ENCODE peak calls at places on chromosomes 13 and 19, in ten cellular contexts. F, S, Y, K, D, U, C, R, Z and T are unnamed samples. For H3K27me3, the result is how much of the 10 kb centered on the place peaks cover.

GRCh38 chr13:43383488-43384165 is 360.2 kb downstream of the DNAJC15 start:
- DNase-seq in F (no peak), S (no peak), Y (no peak), K (no peak), D (no peak), U (no peak), C (no peak), R (no peak), Z (no peak), T (no peak)

GRCh38 chr13:19713186-19713965 is 69.4 kb downstream of the PSPC1 start:
- DNase-seq in F (no peak), S (no peak), Y (no peak), K (peak), D (no peak), U (peak), C (no peak), R (peak), Z (no peak), T (no peak)

GRCh38 chr13:42991892-42992584 is at the start of gene EPSTI1:
- DNase-seq in F (peak), S (peak), Y (peak), K (peak), D (peak), U (peak), C (peak), R (peak), Z (no peak), T (peak)

GRCh38 chr13:110593430-110594130 is 21.8 kb upstream of the NAXD start:
- DNase-seq in F (no peak), S (no peak), Y (no peak), K (peak), D (no peak), U (peak), C (no peak), R (peak), Z (peak), T (no peak)

GRCh38 chr19:5850189-5850588 is 1.1 kb downstream of the FUT3 start:
- DNase-seq in F (no peak), S (no peak), Y (no peak), K (no peak), D (no peak), U (no peak), C (no peak), R (no peak), Z (no peak), T (no peak)

GRCh38 chr19:52992109-52993004 is 21.4 kb upstream of the ERVV-1 start:
- DNase-seq in F (no peak), S (no peak), Y (peak), K (peak), D (peak), U (peak), C (no peak), R (no peak), Z (no peak), T (peak)

GRCh38 chr19:38441660-38442348 is 8.3 kb downstream of the RYR1 start:
- DNase-seq in F (no peak), S (no peak), Y (no peak), K (peak), D (no peak), U (no peak), C (no peak), R (no peak), Z (no peak), T (no peak)

GRCh38 chr19:17490411-17490810 is 20.1 kb downstream of the SLC27A1 start:
- DNase-seq in F (no peak), S (no peak), Y (no peak), K (no peak), D (no peak), U (no peak), C (peak), R (no peak), Z (no peak), T (no peak)

GRCh38 chr13:20559659-20560356 is 7.1 kb upstream of the IFT88 start:
- DNase-seq in F (no peak), S (no peak), Y (no peak), K (no peak), D (no peak), U (no peak), C (no peak), R (no peak), Z (no peak), T (no peak)

GRCh38 chr19:51777570-51778460 is 16.8 kb downstream of the FPR2 start:
- DNase-seq in F (no peak), S (peak), Y (peak), K (peak), D (peak), U (peak), C (peak), R (peak), Z (peak), T (peak)

GRCh38 chr19:51771369-51771768 is 10.4 kb downstream of the FPR2 start:
- DNase-seq in F (no peak), S (no peak), Y (no peak), K (peak), D (no peak), U (no peak), C (no peak), R (no peak), Z (no peak), T (no peak)

GRCh38 chr19:51772977-51773376 is 12.0 kb downstream of the FPR2 start:
- DNase-seq in F (no peak), S (no peak), Y (no peak), K (no peak), D (no peak), U (no peak), C (no peak), R (no peak), Z (no peak), T (no peak)
- TF ChIP-seq CTCF in F (no peak), S (no peak), Y (no peak), K (no peak), D (no peak), U (no peak), C (no peak), R (no peak), Z (no peak), T (no peak)

DNA sequence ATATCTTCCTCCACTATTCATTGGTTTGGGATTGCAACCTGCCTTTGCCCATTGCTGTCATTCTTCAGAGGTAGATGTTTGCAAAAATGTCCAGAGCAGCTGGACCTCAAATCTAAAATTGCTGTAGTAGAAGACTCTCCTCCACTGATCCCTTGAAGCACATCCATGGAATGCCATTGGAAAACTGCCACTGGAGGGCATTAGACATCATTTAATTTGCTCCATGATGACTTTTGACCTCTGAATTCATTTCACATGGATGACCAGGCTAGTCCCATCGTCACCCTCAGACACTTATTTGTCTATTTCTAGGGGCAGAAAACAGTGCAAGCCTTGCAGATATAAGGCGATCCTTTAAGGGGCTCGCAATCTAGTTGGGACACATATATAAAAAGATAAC is 33.9 kb upstream of the FLT1 start:
- DNase-seq in F (no peak), S (no peak), Y (no peak), K (no peak), D (no peak), U (no peak), C (no peak), R (no peak), Z (no peak), T (no peak)
- H3K27me3 ChIP-seq in F (under half), S (under half), Y (under half), K (under half), D (half or more), U (under half), C (under half), R (under half), Z (under half), T (under half)

GRCh38 chr19:3976495-3977241 is 5.8 kb upstream of the DAPK3 start:
- DNase-seq in F (no peak), S (no peak), Y (no peak), K (peak), D (peak), U (no peak), C (no peak), R (no peak), Z (no peak), T (no peak)
- TF ChIP-seq CTCF in F (no peak), S (no peak), Y (no peak), K (no peak), D (no peak), U (no peak), C (no peak), R (no peak), Z (no peak), T (no peak)

GRCh38 chr19:10421240-10421948 is 1.1 kb downstream of the PDE4A start:
- DNase-seq in F (no peak), S (no peak), Y (no peak), K (no peak), D (no peak), U (no peak), C (no peak), R (no peak), Z (no peak), T (no peak)
- H3K27me3 ChIP-seq in F (half or more), S (under half), Y (under half), K (half or more), D (half or more), U (under half), C (under half), R (under half), Z (under half), T (half or more)

GRCh38 chr19:40717880-40718773 is 1.2 kb downstream of the ITPKC start:
- DNase-seq in F (peak), S (peak), Y (peak), K (peak), D (no peak), U (no peak), C (no peak), R (peak), Z (no peak), T (no peak)

GRCh38 chr19:40716031-40716654 is 543 bp downstream of the COQ8B start:
- DNase-seq in F (peak), S (no peak), Y (peak), K (no peak), D (no peak), U (peak), C (peak), R (peak), Z (peak), T (no peak)

GRCh38 chr19:40716655-40717324 is at the start of the genes COQ8B and ITPKC:
- DNase-seq in F (peak), S (peak), Y (peak), K (peak), D (peak), U (peak), C (peak), R (peak), Z (peak), T (peak)

GRCh38 chr19:40718774-40719391 is 2.0 kb downstream of the ITPKC start:
- DNase-seq in F (peak), S (peak), Y (peak), K (peak), D (peak), U (peak), C (no peak), R (peak), Z (peak), T (peak)

DNA sequence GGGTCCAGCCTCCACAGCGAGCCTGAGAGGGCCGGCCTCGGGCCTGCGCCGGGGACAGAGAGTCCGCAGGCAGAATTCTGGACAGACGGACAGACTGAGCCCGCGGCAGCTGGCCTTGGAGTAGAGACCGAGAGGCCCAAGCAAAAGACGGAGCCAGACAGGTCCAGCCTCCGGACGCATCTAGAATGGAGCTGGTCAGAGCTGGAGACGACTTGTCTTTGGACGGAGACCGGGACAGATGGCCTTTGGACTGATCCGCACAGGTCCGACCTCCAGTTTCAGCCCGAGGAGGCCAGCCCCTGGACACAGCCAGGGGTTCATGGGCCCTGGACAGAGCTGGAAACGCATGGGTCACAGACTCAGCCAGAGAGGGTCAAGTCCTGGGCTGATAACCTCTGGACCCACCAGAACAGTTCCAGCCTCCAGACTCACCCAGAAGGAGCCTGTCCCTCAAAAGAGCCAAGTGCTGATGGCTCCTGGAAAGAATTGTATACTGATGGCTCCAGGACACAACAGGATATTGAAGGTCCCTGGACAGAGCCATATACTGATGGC is 490 bp downstream of the ITPKC start:
- DNase-seq in F (peak), S (peak), Y (peak), K (no peak), D (peak), U (peak), C (no peak), R (no peak), Z (no peak), T (peak)
- TF ChIP-seq CTCF in F (no peak), S (no peak), Y (no peak), K (no peak), D (no peak), U (no peak), C (no peak), R (no peak), Z (no peak), T (no peak)

GRCh38 chr13:27969073-27969865 is at the start of gene CDX2:
- DNase-seq in F (no peak), S (peak), Y (no peak), K (no peak), D (no peak), U (no peak), C (no peak), R (no peak), Z (peak), T (no peak)
- H3K27me3 ChIP-seq in F (half or more), S (under half), Y (under half), K (half or more), D (half or more), U (half or more), C (under half), R (half or more), Z (under half), T (half or more)

GRCh38 chr13:94947392-94947791 is 235.0 kb upstream of the SOX21 start:
- DNase-seq in F (no peak), S (no peak), Y (no peak), K (no peak), D (no peak), U (no peak), C (no peak), R (no peak), Z (no peak), T (no peak)

GRCh38 chr13:94952787-94953186 is 240.4 kb upstream of the SOX21 start:
- DNase-seq in F (no peak), S (no peak), Y (no peak), K (no peak), D (no peak), U (no peak), C (no peak), R (no peak), Z (no peak), T (no peak)

GRCh38 chr13:94947965-94948371 is 235.6 kb upstream of the SOX21 start:
- DNase-seq in F (no peak), S (no peak), Y (no peak), K (no peak), D (no peak), U (no peak), C (no peak), R (no peak), Z (no peak), T (no peak)

GRCh38 chr13:94950303-94950702 is 238.0 kb upstream of the SOX21 start:
- DNase-seq in F (no peak), S (no peak), Y (no peak), K (peak), D (no peak), U (peak), C (no peak), R (no peak), Z (no peak), T (no peak)
- TF ChIP-seq CTCF in F (no peak), S (no peak), Y (no peak), K (peak), D (no peak), U (peak), C (no peak), R (no peak), Z (peak), T (peak)

GRCh38 chr19:1284979-1285736 is 515 bp upstream of the EFNA2 start:
- DNase-seq in F (no peak), S (no peak), Y (no peak), K (no peak), D (no peak), U (no peak), C (no peak), R (no peak), Z (no peak), T (no peak)
- H3K27me3 ChIP-seq in F (half or more), S (under half), Y (under half), K (under half), D (half or more), U (half or more), C (under half), R (under half), Z (under half), T (under half)

GRCh38 chr19:12913011-12913561 is 6.0 kb downstream of the SYCE2 start:
- DNase-seq in F (peak), S (no peak), Y (peak), K (peak), D (peak), U (no peak), C (no peak), R (no peak), Z (no peak), T (peak)

GRCh38 chr19:12918253-12918652 is 840 bp downstream of the SYCE2 start:
- DNase-seq in F (no peak), S (no peak), Y (no peak), K (no peak), D (no peak), U (no peak), C (no peak), R (no peak), Z (no peak), T (no peak)

GRCh38 chr19:12913871-12914690 is 5.0 kb downstream of the SYCE2 start:
- DNase-seq in F (no peak), S (no peak), Y (no peak), K (peak), D (no peak), U (no peak), C (peak), R (no peak), Z (no peak), T (no peak)
- TF ChIP-seq CTCF in F (no peak), S (no peak), Y (no peak), K (no peak), D (no peak), U (no peak), C (no peak), R (no peak), Z (no peak), T (no peak)

GRCh38 chr13:99990045-99990977 is 8.7 kb downstream of the ZIC2 start:
- DNase-seq in F (no peak), S (no peak), Y (no peak), K (no peak), D (no peak), U (no peak), C (no peak), R (no peak), Z (no peak), T (no peak)
- H3K27me3 ChIP-seq in F (half or more), S (under half), Y (under half), K (half or more), D (half or more), U (under half), C (half or more), R (half or more), Z (under half), T (half or more)